ENCODE peak calls at places on chromosomes 13 and 19, in nine cellular contexts. J is PC-3, D is GM20000, C is GM13977, P is upper lobe of left lung, Q is astrocyte of the spinal cord, E is psoas muscle, I is brain microvascular endothelial cell, N is tibial nerve. O is an unnamed sample.

GRCh38 chr13:65789815-65790214 is 1440.3 kb downstream of the PCDH9 start:
- DNase-seq in J (peak; percentile 35), D (no peak), C (no peak), P (no peak), Q (peak; percentile 26), E (no peak), I (no peak), N (no peak), O (peak; percentile 25)

GRCh38 chr19:4866595-4867424 is 657 bp downstream of the PLIN3 start:
- DNase-seq in J (peak; percentile 42), D (peak; percentile 59), C (peak; percentile 61), P (peak; percentile 73), Q (peak; percentile 39), E (peak; percentile 64), I (no peak), N (peak; percentile 66), O (peak; percentile 30)

GRCh38 chr13:66565261-66565660 is 664.9 kb downstream of the PCDH9 start:
- DNase-seq in J (no peak), D (no peak), C (no peak), P (no peak), Q (no peak), E (no peak), I (no peak), N (no peak), O (no peak)

GRCh38 chr19:5038631-5039271 is 69.8 kb downstream of the KDM4B start:
- DNase-seq in J (peak; percentile 56), D (no peak), C (peak; percentile 71), P (no peak), Q (no peak), E (no peak), I (no peak), N (no peak), O (no peak)

GRCh38 chr13:29676535-29676934 is 81.0 kb upstream of the SLC7A1 start:
- DNase-seq in J (no peak), D (no peak), C (no peak), P (no peak), Q (peak; percentile 9), E (no peak), I (peak; percentile 6), N (no peak), O (peak; percentile 60)

GRCh38 chr19:38433268-38433733 is at the start of gene RYR1:
- DNase-seq in J (no peak), D (peak; percentile 82), C (peak; percentile 76), P (peak; percentile 77), Q (no peak), E (peak; percentile 86), I (peak; percentile 5), N (peak; percentile 36), O (no peak)

GRCh38 chr13:33953203-33953602 is 135.3 kb downstream of the RFC3 start:
- DNase-seq in J (peak; percentile 13), D (no peak), C (no peak), P (no peak), Q (peak; percentile 77), E (no peak), I (peak; percentile 55), N (no peak), O (peak; percentile 69)

GRCh38 chr13:101520672-101521071 is 68.2 kb downstream of the ITGBL1 start:
- DNase-seq in J (peak; percentile 68), D (no peak), C (no peak), P (no peak), Q (peak; percentile 78), E (no peak), I (peak; percentile 81), N (no peak), O (peak; percentile 55)

GRCh38 chr19:44747739-44748425 is 626 bp upstream of the BCL3 start:
- DNase-seq in J (peak; percentile 46), D (no peak), C (no peak), P (peak; percentile 80), Q (peak; percentile 71), E (peak; percentile 80), I (no peak), N (peak; percentile 52), O (peak; percentile 46)

GRCh38 chr13:20590568-20590967 is 23.6 kb downstream of the IFT88 start:
- DNase-seq in J (no peak), D (no peak), C (no peak), P (no peak), Q (no peak), E (no peak), I (no peak), N (no peak), O (no peak)

GRCh38 chr13:41597348-41598041 is 140.1 kb downstream of the RGCC start:
- DNase-seq in J (no peak), D (no peak), C (no peak), P (no peak), Q (peak; percentile 40), E (no peak), I (no peak), N (no peak), O (peak; percentile 30)

GRCh38 chr13:44199627-44200207 is 173.9 kb upstream of the SERP2 start:
- DNase-seq in J (peak; percentile 29), D (no peak), C (no peak), P (peak; percentile 52), Q (no peak), E (peak; percentile 62), I (no peak), N (no peak), O (no peak)

GRCh38 chr19:4518345-4519171 is at the start of gene PLIN4:
- DNase-seq in J (peak; percentile 89), D (no peak), C (no peak), P (no peak), Q (no peak), E (peak; percentile 87), I (no peak), N (no peak), O (no peak)

GRCh38 chr13:97391201-97391600 is 42.8 kb upstream of the RAP2A start:
- DNase-seq in J (no peak), D (no peak), C (no peak), P (no peak), Q (no peak), E (no peak), I (no peak), N (no peak), O (no peak)

GRCh38 chr13:31424130-31424729 is 224.5 kb downstream of the B3GLCT start:
- DNase-seq in J (peak; percentile 83), D (peak; percentile 74), C (peak; percentile 58), P (peak; percentile 81), Q (peak; percentile 84), E (peak; percentile 71), I (peak; percentile 78), N (peak; percentile 75), O (peak; percentile 68)

GRCh38 chr19:31110331-31110730 is 238.9 kb downstream of the TSHZ3 start:
- DNase-seq in J (no peak), D (no peak), C (no peak), P (no peak), Q (peak; percentile 32), E (no peak), I (no peak), N (no peak), O (peak; percentile 26)
- TF ChIP-seq CTCF in J (no peak), D (no peak), C (no peak), P (no peak), Q (peak; percentile 55), E (peak; percentile 10), I (peak; percentile 55), N (no peak), O (peak; percentile 61)

DNA sequence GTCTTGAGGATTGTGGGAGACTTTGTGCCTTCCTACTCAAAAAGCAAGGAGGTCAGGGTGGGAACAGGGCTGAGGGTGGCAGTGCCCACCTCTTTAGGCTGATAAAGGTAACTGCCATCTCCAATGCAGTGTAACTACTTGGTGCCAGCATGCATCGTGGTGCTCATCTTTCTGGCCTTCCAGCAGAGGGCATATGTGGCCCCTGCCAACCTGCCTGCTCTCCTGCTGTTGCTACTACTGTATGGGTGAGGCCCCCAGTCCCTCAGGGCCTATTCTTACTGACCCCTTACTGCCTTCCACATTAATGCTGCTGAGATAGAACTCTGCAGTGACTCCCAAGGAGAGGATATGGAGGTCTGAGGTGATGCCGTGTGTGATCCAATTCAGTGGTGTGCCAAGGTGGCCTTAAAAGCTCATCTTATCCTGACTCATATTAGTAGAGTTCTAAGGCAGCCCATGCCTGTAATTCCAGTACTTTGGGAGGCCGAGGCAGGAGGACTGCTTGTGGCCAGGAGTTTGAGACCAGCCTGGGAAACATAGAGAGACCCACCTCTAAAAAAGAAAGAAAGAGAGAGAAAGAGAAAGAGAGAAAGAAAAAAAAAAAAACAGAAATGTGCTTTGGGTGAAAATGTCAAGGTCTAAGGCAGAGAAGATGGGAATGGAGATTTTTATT is 9.6 kb upstream of the ARHGAP45 start:
- DNase-seq in J (peak; percentile 19), D (peak; percentile 63), C (no peak), P (no peak), Q (peak; percentile 76), E (no peak), I (peak; percentile 58), N (no peak), O (peak; percentile 73)
- TF ChIP-seq CTCF in J (peak; percentile 22), D (peak; percentile 40), C (peak; percentile 42), P (no peak), Q (no peak), E (no peak), I (no peak), N (no peak), O (peak; percentile 37)

DNA sequence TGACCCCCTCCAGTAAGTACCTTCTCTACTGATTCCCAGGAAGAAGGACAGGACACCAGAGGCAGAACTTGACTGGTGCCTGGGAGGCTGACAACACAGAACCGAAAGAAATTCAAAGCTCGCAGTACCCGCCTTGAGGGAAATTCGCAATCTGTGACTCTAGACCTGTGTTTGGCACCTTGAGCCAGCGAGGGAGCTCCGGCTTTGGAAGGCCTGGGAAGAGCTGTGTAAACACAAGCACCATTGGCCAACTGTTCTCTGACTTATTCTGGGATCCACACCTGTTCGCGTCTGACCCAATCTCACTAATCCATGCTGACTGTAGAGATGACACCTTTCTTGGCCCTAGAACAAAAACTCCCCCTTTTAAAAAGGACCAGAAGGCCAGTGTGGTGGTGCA is 50.7 kb downstream of the CEBPG start:
- DNase-seq in J (no peak), D (no peak), C (no peak), P (no peak), Q (no peak), E (no peak), I (no peak), N (no peak), O (no peak)
- TF ChIP-seq CTCF in J (no peak), D (no peak), C (no peak), P (no peak), Q (no peak), E (no peak), I (no peak), N (no peak), O (no peak)

GRCh38 chr19:6736169-6736916 is 1.0 kb downstream of the GPR108 start:
- DNase-seq in J (peak; percentile 85), D (peak; percentile 89), C (peak; percentile 88), P (peak; percentile 87), Q (peak; percentile 88), E (peak; percentile 71), I (peak; percentile 84), N (peak; percentile 59), O (peak; percentile 89)

GRCh38 chr19:6737873-6738725 is 719 bp upstream of the GPR108 start:
- DNase-seq in J (peak; percentile 100), D (peak; percentile 79), C (peak; percentile 82), P (peak; percentile 96), Q (peak; percentile 81), E (peak; percentile 94), I (peak; percentile 88), N (peak; percentile 100), O (peak; percentile 85)

GRCh38 chr19:6735181-6735891 is 2.0 kb downstream of the GPR108 start:
- DNase-seq in J (no peak), D (no peak), C (no peak), P (no peak), Q (no peak), E (no peak), I (no peak), N (no peak), O (no peak)

GRCh38 chr19:6737284-6737872 is at the start of gene GPR108:
- DNase-seq in J (peak; percentile 68), D (peak; percentile 98), C (peak; percentile 99), P (peak; percentile 99), Q (peak; percentile 100), E (peak; percentile 100), I (peak; percentile 100), N (peak; percentile 75), O (peak; percentile 100)

GRCh38 chr19:6736917-6737283 is 480 bp downstream of the GPR108 start:
- DNase-seq in J (no peak), D (no peak), C (no peak), P (no peak), Q (no peak), E (no peak), I (no peak), N (no peak), O (no peak)
- TF ChIP-seq CTCF in J (no peak), D (no peak), C (no peak), P (no peak), Q (no peak), E (no peak), I (no peak), N (no peak), O (peak; percentile 46)

O was measured in HFFc6.